ENCODE peak calls at places on chromosomes 6 and 20, in eight cellular contexts. R is lower leg skin; B is IMR-90; S is astrocyte of the spinal cord; I is NB4; N is aorta; F is CD8-positive, alpha-beta T cell; E is cardiac muscle cell. L is an unnamed sample.

GRCh38 chr6:75350808-75351207 is 66.2 kb upstream of the TMEM30A start:
- DNase-seq in R (no peak), B (no peak), S (no peak), I (no peak), N (no peak), F (no peak), E (no peak), L (no peak)

GRCh38 chr6:46011241-46012085 is 4.2 kb downstream of the CLIC5 start:
- DNase-seq in R (no peak), B (no peak), S (peak; percentile 39), I (no peak), N (no peak), F (peak; percentile 67), E (no peak), L (no peak)

GRCh38 chr6:132907231-132907630 is 92.9 kb downstream of the RPS12 start:
- DNase-seq in R (no peak), B (peak; percentile 11), S (no peak), I (no peak), N (no peak), F (no peak), E (no peak), L (no peak)

GRCh38 chr20:32441638-32442037 is 83.5 kb downstream of the ASXL1 start:
- DNase-seq in R (peak; percentile 23), B (no peak), S (no peak), I (no peak), N (no peak), F (no peak), E (no peak), L (no peak)

GRCh38 chr6:67736816-67737215 is 898.3 kb upstream of the ADGRB3 start:
- DNase-seq in R (no peak), B (no peak), S (peak; percentile 39), I (no peak), N (no peak), F (no peak), E (no peak), L (no peak)

GRCh38 chr6:112203577-112204349 is 50.6 kb downstream of the LAMA4 start:
- DNase-seq in R (no peak), B (peak; percentile 95), S (peak; percentile 82), I (no peak), N (no peak), F (no peak), E (no peak), L (no peak)

GRCh38 chr20:23228912-23229311 is 121.7 kb upstream of the NXT1 start:
- DNase-seq in R (no peak), B (peak; percentile 95), S (peak; percentile 82), I (no peak), N (peak; percentile 32), F (no peak), E (no peak), L (no peak)

GRCh38 chr6:129432738-129433137 is 277.2 kb downstream of the ARHGAP18 start:
- DNase-seq in R (no peak), B (peak; percentile 31), S (peak; percentile 8), I (no peak), N (no peak), F (no peak), E (no peak), L (no peak)

GRCh38 chr20:24950836-24951525 is 1.9 kb downstream of the CST7 start:
- DNase-seq in R (peak; percentile 77), B (no peak), S (no peak), I (no peak), N (no peak), F (no peak), E (no peak), L (no peak)

GRCh38 chr20:11852801-11853200 is 64.9 kb upstream of the BTBD3 start:
- DNase-seq in R (no peak), B (peak; percentile 28), S (no peak), I (no peak), N (no peak), F (no peak), E (no peak), L (no peak)

GRCh38 chr6:32950010-32950409 is 2.9 kb downstream of the HLA-DMA start:
- DNase-seq in R (no peak), B (no peak), S (no peak), I (no peak), N (no peak), F (no peak), E (no peak), L (no peak)

GRCh38 chr6:158708239-158708638 is 58.4 kb downstream of the SYTL3 start:
- DNase-seq in R (peak; percentile 82), B (peak; percentile 60), S (peak; percentile 60), I (no peak), N (no peak), F (no peak), E (peak; percentile 56), L (no peak)

GRCh38 chr20:62603021-62603906 is 39.0 kb upstream of the SLCO4A1 start:
- DNase-seq in R (peak; percentile 94), B (peak; percentile 47), S (peak; percentile 64), I (peak; percentile 99), N (no peak), F (peak; percentile 47), E (no peak), L (peak; percentile 73)

GRCh38 chr6:156555117-156555516 is 222.1 kb upstream of the ARID1B start:
- DNase-seq in R (no peak), B (no peak), S (no peak), I (peak; percentile 13), N (no peak), F (no peak), E (no peak), L (no peak)

GRCh38 chr20:19756756-19757486 is 1.1 kb upstream of the RIN2 start:
- DNase-seq in R (peak; percentile 56), B (no peak), S (peak; percentile 12), I (no peak), N (no peak), F (no peak), E (no peak), L (peak; percentile 38)

GRCh38 chr6:140921366-140922226 is 1211.1 kb upstream of the GJE1 start:
- DNase-seq in R (no peak), B (peak; percentile 86), S (peak; percentile 84), I (peak; percentile 75), N (no peak), F (no peak), E (peak; percentile 68), L (no peak)

GRCh38 chr6:162443101-162443500 is 284.5 kb downstream of the PRKN start:
- DNase-seq in R (no peak), B (no peak), S (no peak), I (no peak), N (no peak), F (no peak), E (no peak), L (no peak)

GRCh38 chr20:59007758-59008511 is 881 bp upstream of the CTSZ start:
- DNase-seq in R (peak; percentile 91), B (no peak), S (no peak), I (peak; percentile 97), N (peak; percentile 75), F (no peak), E (no peak), L (no peak)
- H3K4me3 ChIP-seq in R (no peak overlapping the region), B (no peak overlapping the region), S (no peak overlapping the region), I (peak overlapping the region; percentile 54), N (no peak overlapping the region), F (no peak overlapping the region), E (no peak overlapping the region), L (peak overlapping the region; percentile 86)

GRCh38 chr6:99818161-99818560 is 175.9 kb downstream of the MCHR2 start:
- DNase-seq in R (no peak), B (no peak), S (no peak), I (no peak), N (no peak), F (no peak), E (no peak), L (no peak)

GRCh38 chr6:99821164-99821563 is 172.9 kb downstream of the MCHR2 start:
- DNase-seq in R (no peak), B (no peak), S (no peak), I (no peak), N (no peak), F (no peak), E (no peak), L (no peak)

GRCh38 chr6:99819853-99820252 is 174.2 kb downstream of the MCHR2 start:
- DNase-seq in R (no peak), B (no peak), S (no peak), I (no peak), N (no peak), F (no peak), E (no peak), L (no peak)

GRCh38 chr6:99822741-99823512 is 171.1 kb downstream of the MCHR2 start:
- DNase-seq in R (no peak), B (peak; percentile 82), S (peak; percentile 67), I (peak; percentile 64), N (no peak), F (no peak), E (peak; percentile 59), L (no peak)
- H3K4me3 ChIP-seq in R (no peak overlapping the region), B (peak overlapping the region; percentile 56), S (peak overlapping the region; percentile 30), I (no peak overlapping the region), N (no peak overlapping the region), F (no peak overlapping the region), E (peak overlapping the region; percentile 24), L (no peak overlapping the region)

GRCh38 chr20:18466574-18466893 is 296 bp downstream of the DZANK1 start:
- DNase-seq in R (no peak), B (no peak), S (no peak), I (no peak), N (no peak), F (no peak), E (no peak), L (no peak)
- H3K4me3 ChIP-seq in R (peak overlapping the region; percentile 90), B (peak overlapping the region; percentile 75), S (peak overlapping the region; percentile 99), I (peak overlapping the region; percentile 99), N (peak overlapping the region; percentile 56), F (peak overlapping the region; percentile 79), E (peak overlapping the region; percentile 99), L (peak overlapping the region; percentile 65)

GRCh38 chr20:1619861-1620444 is at the start of gene SIRPB1:
- DNase-seq in R (no peak), B (peak; percentile 0), S (no peak), I (peak; percentile 96), N (no peak), F (no peak), E (no peak), L (no peak)
- H3K4me3 ChIP-seq in R (no peak within 1 kb of the TSS), B (no peak within 1 kb of the TSS), S (no peak within 1 kb of the TSS), I (peak within 1 kb of the TSS; percentile 83), N (no peak within 1 kb of the TSS), F (no peak within 1 kb of the TSS), E (no peak within 1 kb of the TSS), L (no peak within 1 kb of the TSS)

DNA sequence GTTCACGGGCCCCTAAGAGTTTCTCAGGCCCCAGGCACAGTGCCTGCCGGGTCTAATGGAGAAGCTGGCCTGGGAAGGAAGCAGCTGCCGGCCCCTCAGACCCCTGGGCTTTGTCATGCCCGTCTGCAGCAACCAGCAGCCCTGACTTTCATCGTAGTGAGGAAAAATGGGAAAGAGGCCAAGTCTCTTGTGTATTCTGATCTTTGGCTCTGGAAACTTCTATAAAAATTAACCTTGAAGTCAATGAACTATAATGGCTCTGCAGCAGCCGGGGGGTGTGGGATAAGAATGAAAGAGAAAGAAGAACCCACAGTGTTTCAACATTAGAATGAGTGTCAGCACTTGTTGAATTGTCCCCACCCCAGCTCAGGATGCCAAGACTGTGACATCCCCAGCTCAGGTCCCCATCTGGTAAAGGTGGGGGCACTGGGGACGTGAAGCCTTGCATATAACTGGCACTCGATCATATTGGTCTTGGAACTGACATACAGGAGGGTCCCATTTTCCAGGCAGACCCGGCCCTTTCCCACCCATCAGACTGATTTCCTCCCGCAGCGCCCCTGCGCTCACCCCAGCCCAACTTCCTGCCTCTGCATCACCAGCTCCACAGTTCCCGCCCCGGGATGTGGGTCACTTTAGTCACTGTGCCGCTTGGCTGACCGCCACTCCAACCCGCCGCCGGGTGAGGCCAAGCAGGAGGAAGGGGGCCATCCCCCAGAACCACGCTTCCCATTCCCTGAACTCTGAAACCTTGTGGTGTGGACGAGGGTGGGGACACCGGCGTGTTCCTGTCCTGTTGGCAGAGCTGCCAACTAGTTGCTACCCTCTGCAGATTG is 12.7 kb downstream of the TGM2 start:
- DNase-seq in R (peak; percentile 94), B (peak; percentile 73), S (peak; percentile 78), I (peak; percentile 19), N (peak; percentile 97), F (peak; percentile 15), E (no peak), L (peak; percentile 95)
- H3K4me3 ChIP-seq in R (no peak overlapping the region), B (no peak overlapping the region), S (no peak overlapping the region), I (no peak overlapping the region), N (no peak overlapping the region), F (no peak overlapping the region), E (no peak overlapping the region), L (no peak overlapping the region)